ENCODE peak calls at places on chromosomes 4 and X, in seven cellular contexts. H is K562, N is sigmoid colon, F is stomach, P is endothelial cell of umbilical vein, T is HepG2, R is transverse colon. L is an unnamed sample.

GRCh38 chr4:10611673-10612072 is 72.9 kb downstream of the CLNK start:
- DNase-seq in F (no peak), H (no peak), P (peak), N (no peak), R (no peak), T (no peak), L (no peak)

GRCh38 chrX:30161043-30161442 is 54.3 kb upstream of the MAGEB2 start:
- DNase-seq in N (no peak), R (no peak), T (no peak), F (no peak), H (no peak), P (no peak), L (no peak)

GRCh38 chr4:102504941-102505340 is 3.8 kb downstream of the NFKB1 start:
- DNase-seq in P (no peak), F (no peak), N (no peak), T (no peak), R (no peak), H (no peak), L (no peak)

GRCh38 chr4:113820164-113820563 is 58.6 kb upstream of the CAMK2D start:
- DNase-seq in T (no peak), F (no peak), H (no peak), N (no peak), R (no peak), P (no peak), L (no peak)

GRCh38 chrX:110691446-110691845 is 104.2 kb downstream of the CHRDL1 start:
- DNase-seq in H (no peak), P (no peak), T (no peak), R (no peak), N (no peak), F (no peak), L (no peak)

GRCh38 chr4:156109943-156110925 is 156.6 kb upstream of the CTSO start:
- DNase-seq in H (no peak), N (peak), P (peak), F (no peak), R (no peak), T (no peak), L (no peak)

GRCh38 chr4:134544303-134544761 is 342.7 kb upstream of the PABPC4L start:
- DNase-seq in T (no peak), F (no peak), P (peak), H (no peak), N (peak), R (peak), L (no peak)

GRCh38 chrX:37912797-37913196 is 65.4 kb upstream of the DYNLT3 start:
- DNase-seq in P (no peak), R (no peak), H (no peak), N (no peak), F (no peak), T (no peak), L (no peak)

GRCh38 chr4:5827108-5828004 is 65.5 kb downstream of the CRMP1 start:
- DNase-seq in P (peak), N (no peak), R (no peak), H (no peak), F (no peak), T (no peak), L (no peak)

GRCh38 chrX:9728271-9728670 is 37.4 kb downstream of the GPR143 start:
- DNase-seq in H (no peak), P (no peak), T (no peak), F (no peak), R (no peak), N (no peak), L (no peak)

GRCh38 chr4:73220815-73221214 is 37.8 kb downstream of the ANKRD17 start:
- DNase-seq in P (no peak), R (no peak), H (no peak), N (no peak), T (no peak), F (no peak), L (no peak)

GRCh38 chr4:12924253-12924652 is 559.9 kb downstream of the RAB28 start:
- DNase-seq in N (no peak), P (no peak), T (no peak), R (no peak), F (no peak), H (no peak), L (no peak)

GRCh38 chr4:170242471-170242870 is 152.7 kb upstream of the AADAT start:
- DNase-seq in N (no peak), H (no peak), R (no peak), T (no peak), P (no peak), F (no peak), L (no peak)

GRCh38 chr4:2271279-2272025 is 9.5 kb upstream of the MXD4 start:
- DNase-seq in P (no peak), N (no peak), H (no peak), F (no peak), R (no peak), T (no peak), L (peak)

GRCh38 chr4:13656569-13656988 is 29.1 kb upstream of the BOD1L1 start:
- DNase-seq in P (peak), F (peak), R (peak), T (peak), N (peak), H (peak), L (peak)

GRCh38 chr4:166169111-166169510 is 296.1 kb downstream of the TLL1 start:
- DNase-seq in R (no peak), P (no peak), N (no peak), T (peak), F (no peak), H (no peak), L (no peak)

GRCh38 chr4:80594696-80595095 is 259.2 kb downstream of the CFAP299 start:
- DNase-seq in F (no peak), R (no peak), T (no peak), H (no peak), N (no peak), P (no peak), L (no peak)

GRCh38 chr4:914531-914930 is 17.6 kb downstream of the GAK start:
- DNase-seq in H (no peak), N (no peak), P (no peak), F (no peak), R (no peak), T (no peak), L (no peak)

GRCh38 chr4:47835489-47835888 is 2.4 kb downstream of the CORIN start:
- DNase-seq in N (no peak), P (no peak), R (no peak), T (no peak), H (no peak), F (no peak), L (no peak)

GRCh38 chr4:54368861-54369260 is 139.8 kb downstream of the PDGFRA start:
- DNase-seq in P (no peak), F (no peak), N (no peak), T (no peak), H (no peak), R (no peak), L (no peak)

GRCh38 chr4:26785766-26786165 is 74.9 kb upstream of the STIM2 start:
- DNase-seq in N (no peak), F (no peak), R (no peak), P (peak), T (no peak), H (no peak), L (no peak)

GRCh38 chr4:166386491-166387367 is 513.7 kb downstream of the TLL1 start:
- DNase-seq in F (no peak), P (no peak), H (no peak), N (no peak), T (no peak), R (no peak), L (no peak)

GRCh38 chr4:74886490-74886889 is 46.4 kb upstream of the PARM1 start:
- DNase-seq in P (peak), T (no peak), F (no peak), N (no peak), H (no peak), R (no peak), L (no peak)

GRCh38 chr4:147782087-147782781 is 50.3 kb downstream of the ARHGAP10 start:
- DNase-seq in F (no peak), T (no peak), H (no peak), R (no peak), N (no peak), P (peak), L (no peak)

GRCh38 chrX:16868920-16869319 is 1.2 kb downstream of the RBBP7 start:
- DNase-seq in P (peak), N (no peak), F (no peak), H (no peak), T (no peak), R (no peak), L (no peak)

GRCh38 chr4:150909116-150909515 is 106.0 kb downstream of the LRBA start:
- DNase-seq in N (no peak), P (no peak), H (no peak), T (no peak), R (no peak), F (no peak), L (no peak)

GRCh38 chrX:10014462-10015373 is 47.6 kb downstream of the CLDN34 start:
- DNase-seq in P (peak), R (peak), H (peak), T (peak), F (peak), N (peak), L (peak)

GRCh38 chr4:1978226-1978625 is 30.5 kb downstream of the NELFA start:
- DNase-seq in H (no peak), F (no peak), T (no peak), R (no peak), N (no peak), P (no peak), L (no peak)

GRCh38 chrX:20967725-20968124 is 406.5 kb upstream of the CNKSR2 start:
- DNase-seq in T (peak), H (no peak), F (no peak), R (no peak), N (no peak), P (no peak), L (no peak)

GRCh38 chr4:13344216-13344615 is 139.9 kb downstream of the RAB28 start:
- DNase-seq in N (no peak), T (no peak), R (no peak), P (no peak), F (no peak), H (no peak), L (no peak)

GRCh38 chrX:48891402-48892288 is 5.9 kb downstream of the TIMM17B start:
- DNase-seq in R (peak), T (peak), N (peak), P (peak), H (peak), F (peak), L (peak)

GRCh38 chrX:40439625-40440532 is 140.9 kb upstream of the ATP6AP2 start:
- DNase-seq in R (no peak), P (no peak), H (no peak), F (no peak), T (no peak), N (no peak), L (no peak)

GRCh38 chrX:50075630-50076349 is 125.0 kb downstream of the AKAP4 start:
- DNase-seq in P (no peak), N (no peak), H (no peak), F (no peak), T (no peak), R (no peak), L (no peak)

GRCh38 chrX:50082741-50083140 is 118.1 kb downstream of the AKAP4 start:
- DNase-seq in N (no peak), R (no peak), T (no peak), P (no peak), F (no peak), H (no peak), L (no peak)

GRCh38 chrX:50081282-50081955 is 119.4 kb downstream of the AKAP4 start:
- DNase-seq in R (peak), T (peak), P (peak), H (no peak), F (peak), N (no peak), L (peak)
- TF ChIP-seq POLR2AphosphoS5 in R (no peak), T (no peak), P (no peak), H (no peak), F (no peak), N (no peak), L (no peak)

GRCh38 chrX:44105228-44105913 is 132.2 kb upstream of the NDP start:
- DNase-seq in H (no peak), P (no peak), N (no peak), F (no peak), T (no peak), R (no peak), L (no peak)
- TF ChIP-seq CTCF in H (no peak), P (no peak), N (no peak), F (no peak), T (peak), R (no peak), L (no peak)

GRCh38 chr4:109302366-109303140 is at the start of gene COL25A1:
- DNase-seq in F (peak), N (peak), P (peak), R (peak), T (no peak), H (no peak), L (peak)
- TF ChIP-seq POLR2A in F (no peak), N (no peak), P (no peak), R (no peak), T (no peak), H (no peak), L (no peak)

DNA sequence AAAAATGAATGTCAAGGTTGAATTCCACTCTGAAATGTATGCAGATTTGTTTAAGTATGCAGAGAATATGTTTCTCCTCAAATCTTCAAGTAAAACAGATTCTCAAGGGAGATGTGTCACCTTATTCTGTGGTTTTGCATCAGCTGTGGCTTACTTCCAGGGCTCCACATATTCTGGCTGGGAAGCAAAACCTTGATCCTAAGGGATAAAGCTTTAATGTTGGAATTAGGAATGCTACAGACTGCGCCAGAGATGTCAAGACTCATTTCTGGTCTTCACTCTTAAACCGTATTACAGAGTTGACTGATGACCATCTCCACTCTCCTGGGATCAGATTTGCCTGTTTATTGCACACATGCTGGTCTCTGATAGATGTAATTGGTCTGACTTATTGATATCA is 143.9 kb upstream of the DIPK2B start:
- DNase-seq in N (no peak), P (no peak), H (no peak), R (no peak), T (no peak), F (no peak), L (no peak)
- TF ChIP-seq POLR2AphosphoS5 in N (no peak), P (no peak), H (no peak), R (no peak), T (no peak), F (no peak), L (no peak)